ENCODE peak calls at places on chromosomes 7 and 10, in eight cellular contexts. C, K, Y, Z, E, F, H and T are unnamed samples.

GRCh38 chr10:75287697-75288096 is 51.9 kb upstream of the COMTD1 start:
- DNase-seq in C (no peak), K (no peak), Y (no peak), Z (no peak), E (no peak), F (no peak), H (no peak), T (no peak)

GRCh38 chr7:31062746-31063435 is 10.8 kb downstream of the ADCYAP1R1 start:
- DNase-seq in C (no peak), K (no peak), Y (no peak), Z (no peak), E (no peak), F (no peak), H (no peak), T (no peak)

GRCh38 chr7:3649678-3650445 is 348.8 kb downstream of the SDK1 start:
- DNase-seq in C (no peak), K (no peak), Y (no peak), Z (peak; percentile 95), E (no peak), F (no peak), H (no peak), T (no peak)

GRCh38 chr7:100572281-100572948 is 1.3 kb downstream of the SAP25 start:
- DNase-seq in C (no peak), K (no peak), Y (no peak), Z (no peak), E (no peak), F (no peak), H (no peak), T (no peak)

GRCh38 chr10:73131295-73131694 is 21.0 kb downstream of the NUDT13 start:
- DNase-seq in C (no peak), K (no peak), Y (no peak), Z (no peak), E (no peak), F (no peak), H (no peak), T (no peak)

GRCh38 chr7:81478664-81479063 is 291.2 kb downstream of the HGF start:
- DNase-seq in C (no peak), K (no peak), Y (no peak), Z (peak; percentile 29), E (no peak), F (no peak), H (no peak), T (no peak)

GRCh38 chr7:53383131-53383530 is 347.7 kb downstream of the POM121L12 start:
- DNase-seq in C (no peak), K (no peak), Y (no peak), Z (peak; percentile 2), E (no peak), F (no peak), H (no peak), T (no peak)

GRCh38 chr7:28062197-28062988 is 118.2 kb downstream of the JAZF1 start:
- DNase-seq in C (peak; percentile 35), K (no peak), Y (peak; percentile 61), Z (peak; percentile 80), E (peak; percentile 62), F (peak; percentile 11), H (peak; percentile 62), T (peak; percentile 20)

GRCh38 chr7:80150621-80151273 is 16.1 kb downstream of the GNAI1 start:
- DNase-seq in C (no peak), K (no peak), Y (no peak), Z (peak; percentile 91), E (no peak), F (no peak), H (no peak), T (no peak)

GRCh38 chr10:91034042-91034441 is 113.2 kb upstream of the ANKRD1 start:
- DNase-seq in C (no peak), K (peak; percentile 18), Y (no peak), Z (no peak), E (no peak), F (no peak), H (no peak), T (no peak)

GRCh38 chr7:70131807-70132565 is 533.7 kb downstream of the AUTS2 start:
- DNase-seq in C (no peak), K (no peak), Y (no peak), Z (no peak), E (peak; percentile 14), F (no peak), H (no peak), T (no peak)

GRCh38 chr10:89352039-89352597 is 24.3 kb downstream of the IFIT3 start:
- DNase-seq in C (no peak), K (no peak), Y (no peak), Z (peak; percentile 97), E (no peak), F (no peak), H (no peak), T (no peak)

GRCh38 chr7:12653127-12653917 is 34.1 kb upstream of the ARL4A start:
- DNase-seq in C (no peak), K (no peak), Y (no peak), Z (no peak), E (no peak), F (no peak), H (no peak), T (no peak)

GRCh38 chr10:96998329-96998888 is 166.3 kb downstream of the LCOR start:
- DNase-seq in C (no peak), K (no peak), Y (no peak), Z (peak; percentile 95), E (no peak), F (peak; percentile 18), H (no peak), T (no peak)

GRCh38 chr7:2232766-2233520 is at the start of gene MAD1L1:
- DNase-seq in C (peak; percentile 83), K (peak; percentile 88), Y (peak; percentile 84), Z (peak; percentile 83), E (peak; percentile 59), F (peak; percentile 88), H (peak; percentile 94), T (peak; percentile 95)

GRCh38 chr7:133230591-133231194 is 22.2 kb upstream of the EXOC4 start:
- DNase-seq in C (peak; percentile 27), K (peak; percentile 10), Y (peak; percentile 56), Z (peak; percentile 44), E (peak; percentile 80), F (peak; percentile 77), H (peak; percentile 43), T (peak; percentile 22)

GRCh38 chr7:148262721-148263229 is 327.8 kb upstream of the C7orf33 start:
- DNase-seq in C (peak; percentile 56), K (peak; percentile 22), Y (peak; percentile 68), Z (peak; percentile 10), E (peak; percentile 75), F (peak; percentile 90), H (peak; percentile 64), T (peak; percentile 42)

GRCh38 chr7:2519119-2519930 is at the start of gene LFNG:
- DNase-seq in C (no peak), K (peak; percentile 84), Y (peak; percentile 66), Z (peak; percentile 74), E (peak; percentile 84), F (peak; percentile 99), H (peak; percentile 100), T (peak; percentile 100)

GRCh38 chr7:140214075-140214684 is 37.4 kb upstream of the KDM7A start:
- DNase-seq in C (no peak), K (no peak), Y (no peak), Z (peak; percentile 6), E (peak; percentile 47), F (no peak), H (no peak), T (no peak)

GRCh38 chr10:78934499-78934898 is 134.3 kb upstream of the ZMIZ1 start:
- DNase-seq in C (no peak), K (no peak), Y (no peak), Z (no peak), E (no peak), F (no peak), H (no peak), T (no peak)

GRCh38 chr7:96949766-96950165 is 55.6 kb upstream of the DLX6 start:
- DNase-seq in C (no peak), K (no peak), Y (no peak), Z (no peak), E (no peak), F (no peak), H (no peak), T (no peak)

GRCh38 chr7:37425504-37425903 is 23.2 kb downstream of the ELMO1 start:
- DNase-seq in C (no peak), K (no peak), Y (no peak), Z (no peak), E (no peak), F (no peak), H (no peak), T (no peak)

GRCh38 chr10:27745719-27746363 is at the start of gene MKX:
- DNase-seq in C (no peak), K (no peak), Y (peak; percentile 17), Z (no peak), E (no peak), F (no peak), H (no peak), T (peak; percentile 2)

GRCh38 chr7:122803323-122803722 is 82.9 kb downstream of the CADPS2 start:
- DNase-seq in C (no peak), K (no peak), Y (no peak), Z (peak; percentile 16), E (peak; percentile 22), F (no peak), H (peak; percentile 10), T (no peak)

GRCh38 chr7:49333180-49333881 is 409.0 kb downstream of the CDC14C start:
- DNase-seq in C (no peak), K (no peak), Y (no peak), Z (no peak), E (no peak), F (no peak), H (peak; percentile 4), T (no peak)

GRCh38 chr10:132912685-132913558 is 29.4 kb downstream of the CFAP46 start:
- DNase-seq in C (no peak), K (no peak), Y (no peak), Z (no peak), E (no peak), F (no peak), H (peak; percentile 21), T (no peak)

GRCh38 chr10:79392506-79393176 is 45.4 kb downstream of the PPIF start:
- DNase-seq in C (no peak), K (no peak), Y (no peak), Z (no peak), E (no peak), F (no peak), H (no peak), T (no peak)

GRCh38 chr10:95295031-95295755 is 4.4 kb upstream of the PDLIM1 start:
- DNase-seq in C (no peak), K (peak; percentile 60), Y (peak; percentile 19), Z (peak; percentile 43), E (no peak), F (peak; percentile 27), H (peak; percentile 83), T (peak; percentile 58)

GRCh38 chr10:60093317-60093716 is 187.0 kb upstream of the CCDC6 start:
- DNase-seq in C (no peak), K (no peak), Y (no peak), Z (no peak), E (no peak), F (no peak), H (no peak), T (no peak)

GRCh38 chr10:96390460-96390864 is 31.7 kb upstream of the OPALIN start:
- DNase-seq in C (no peak), K (no peak), Y (no peak), Z (no peak), E (peak; percentile 68), F (no peak), H (no peak), T (no peak)

GRCh38 chr10:15743443-15743842 is 23.7 kb upstream of the ITGA8 start:
- DNase-seq in C (no peak), K (no peak), Y (no peak), Z (no peak), E (no peak), F (no peak), H (no peak), T (no peak)

GRCh38 chr10:97549587-97550322 is 22.8 kb upstream of the ANKRD2 start:
- DNase-seq in C (no peak), K (no peak), Y (no peak), Z (no peak), E (no peak), F (no peak), H (no peak), T (no peak)

GRCh38 chr10:100907175-100907574 is 5.6 kb upstream of the SLF2 start:
- DNase-seq in C (no peak), K (no peak), Y (no peak), Z (peak; percentile 68), E (no peak), F (no peak), H (no peak), T (no peak)

GRCh38 chr7:157278791-157279678 is 57.8 kb upstream of the DNAJB6 start:
- DNase-seq in C (no peak), K (peak; percentile 17), Y (no peak), Z (peak; percentile 23), E (no peak), F (peak; percentile 77), H (peak; percentile 71), T (no peak)